ENCODE peak calls at places on chromosomes 6 and 20, in five cellular contexts. H is sciatic nerve; O is activated CD8-positive, alpha-beta memory T cell treated with anti-CD3 and anti-CD28 coated beads for 1 hour; C is kidney epithelial cell; I is iPS-NIHi11. D is an unnamed sample.

GRCh38 chr6:163764565-163764964 is 350.0 kb downstream of the QKI start:
- DNase-seq in I (no peak), C (no peak), H (no peak), O (no peak), D (no peak)

GRCh38 chr6:18209539-18210197 is 54.4 kb downstream of the KDM1B start:
- DNase-seq in O (no peak), H (no peak), I (no peak), C (no peak), D (no peak)

GRCh38 chr6:92150560-92150959 is 1268.8 kb downstream of the EPHA7 start:
- DNase-seq in I (no peak), C (no peak), O (no peak), H (no peak), D (no peak)

GRCh38 chr6:81589465-81590313 is 162.8 kb downstream of the TENT5A start:
- DNase-seq in C (no peak), O (no peak), H (no peak), I (no peak), D (no peak)

GRCh38 chr6:111663692-111664564 is 58.2 kb upstream of the TRAF3IP2 start:
- DNase-seq in H (no peak), I (peak; percentile 85), C (no peak), O (no peak), D (no peak)

GRCh38 chr6:127191716-127192115 is 73.2 kb downstream of the RSPO3 start:
- DNase-seq in H (no peak), O (no peak), I (no peak), C (no peak), D (no peak)

GRCh38 chr6:17269840-17270239 is 11.3 kb upstream of the RBM24 start:
- DNase-seq in I (no peak), C (no peak), O (no peak), H (no peak), D (no peak)

GRCh38 chr6:95693108-95693507 is 115.8 kb downstream of the MANEA start:
- DNase-seq in H (no peak), O (no peak), I (peak; percentile 21), C (no peak), D (no peak)

GRCh38 chr6:136959471-136959891 is 37.4 kb downstream of the SLC35D3 start:
- DNase-seq in H (no peak), C (no peak), O (no peak), I (no peak), D (no peak)

GRCh38 chr6:26183581-26184408 is 96.6 kb downstream of the HFE start:
- DNase-seq in H (peak; percentile 79), O (no peak), I (peak; percentile 47), C (no peak), D (no peak)

GRCh38 chr20:49583669-49584417 is 15.9 kb upstream of the PTGIS start:
- DNase-seq in H (peak; percentile 79), I (no peak), O (no peak), C (no peak), D (peak; percentile 51)

GRCh38 chr6:31126416-31127175 is 6.3 kb upstream of the CDSN start:
- DNase-seq in H (no peak), O (no peak), I (no peak), C (no peak), D (no peak)

GRCh38 chr6:125075741-125076481 is 77.7 kb upstream of the TPD52L1 start:
- DNase-seq in I (no peak), O (no peak), C (no peak), H (no peak), D (no peak)

GRCh38 chr20:5039255-5039657 is 37.9 kb upstream of the SLC23A2 start:
- DNase-seq in I (no peak), C (no peak), H (no peak), O (peak; percentile 11), D (no peak)

GRCh38 chr20:59751075-59751711 is 146.9 kb downstream of the PHACTR3 start:
- DNase-seq in H (peak; percentile 81), C (no peak), O (no peak), I (peak; percentile 89), D (no peak)

GRCh38 chr6:35078226-35078850 is 62.8 kb downstream of the TCP11 start:
- DNase-seq in O (no peak), I (no peak), C (no peak), H (peak; percentile 51), D (no peak)

GRCh38 chr6:47360388-47360787 is 50.7 kb upstream of the TNFRSF21 start:
- DNase-seq in H (no peak), I (no peak), C (no peak), O (no peak), D (no peak)

GRCh38 chr6:2971420-2972218 is at the start of gene SERPINB6:
- DNase-seq in I (peak; percentile 54), O (no peak), C (no peak), H (peak; percentile 89), D (no peak)

GRCh38 chr20:17912916-17913315 is 55.7 kb downstream of the SNX5 start:
- DNase-seq in O (no peak), I (no peak), C (no peak), H (no peak), D (no peak)

GRCh38 chr6:54813901-54814300 is 32.7 kb upstream of the FAM83B start:
- DNase-seq in I (no peak), H (no peak), C (no peak), O (no peak), D (peak; percentile 92)

D was measured in retinal pigment epithelial cell.